ENCODE peak calls at places on chromosome 15, in five cellular contexts. One of them, this sample, is unnamed.

GRCh38 chr15:80743189-80743833 is 35.9 kb upstream of the CEMIP start:
- DNase-seq in small intestine: no peak
- DNase-seq in T-cell: no peak
- DNase-seq in glomerular endothelial cell: no peak
- DNase-seq in astrocyte of the spinal cord: peak
- DNase-seq in this sample: peak

GRCh38 chr15:82020588-82020987 is 25.2 kb downstream of the MEX3B start:
- DNase-seq in small intestine: no peak
- DNase-seq in astrocyte of the spinal cord: no peak
- DNase-seq in glomerular endothelial cell: no peak
- DNase-seq in T-cell: no peak
- DNase-seq in this sample: no peak

GRCh38 chr15:63478243-63478642 is 26.1 kb upstream of the USP3 start:
- DNase-seq in astrocyte of the spinal cord: no peak
- DNase-seq in T-cell: no peak
- DNase-seq in glomerular endothelial cell: no peak
- DNase-seq in small intestine: peak
- DNase-seq in this sample: no peak

GRCh38 chr15:31427411-31427810 is 100.8 kb downstream of the KLF13 start:
- DNase-seq in glomerular endothelial cell: no peak
- DNase-seq in astrocyte of the spinal cord: no peak
- DNase-seq in T-cell: no peak
- DNase-seq in small intestine: no peak
- DNase-seq in this sample: no peak

GRCh38 chr15:89430530-89431341 is 65.6 kb downstream of the RHCG start:
- DNase-seq in glomerular endothelial cell: no peak
- DNase-seq in small intestine: peak
- DNase-seq in T-cell: peak
- DNase-seq in astrocyte of the spinal cord: peak
- DNase-seq in this sample: peak

GRCh38 chr15:86115138-86115801 is 35.6 kb downstream of the AGBL1 start:
- DNase-seq in astrocyte of the spinal cord: no peak
- DNase-seq in glomerular endothelial cell: no peak
- DNase-seq in small intestine: no peak
- DNase-seq in T-cell: no peak
- DNase-seq in this sample: peak

GRCh38 chr15:96052154-96052553 is 278.3 kb upstream of the NR2F2 start:
- DNase-seq in astrocyte of the spinal cord: no peak
- DNase-seq in small intestine: no peak
- DNase-seq in glomerular endothelial cell: no peak
- DNase-seq in T-cell: no peak
- DNase-seq in this sample: peak

GRCh38 chr15:29128671-29129070 is 141.0 kb downstream of the NSMCE3 start:
- DNase-seq in astrocyte of the spinal cord: no peak
- DNase-seq in glomerular endothelial cell: no peak
- DNase-seq in small intestine: no peak
- DNase-seq in T-cell: no peak
- DNase-seq in this sample: no peak

GRCh38 chr15:53739651-53740050 is 19.8 kb downstream of the WDR72 start:
- DNase-seq in small intestine: no peak
- DNase-seq in glomerular endothelial cell: no peak
- DNase-seq in T-cell: no peak
- DNase-seq in astrocyte of the spinal cord: no peak
- DNase-seq in this sample: peak

GRCh38 chr15:97461212-97461611 is 499.3 kb upstream of the ARRDC4 start:
- DNase-seq in T-cell: no peak
- DNase-seq in small intestine: no peak
- DNase-seq in astrocyte of the spinal cord: no peak
- DNase-seq in glomerular endothelial cell: no peak
- DNase-seq in this sample: no peak

GRCh38 chr15:41465822-41466421 is 27.8 kb upstream of the ITPKA start:
- DNase-seq in T-cell: no peak
- DNase-seq in glomerular endothelial cell: peak
- DNase-seq in astrocyte of the spinal cord: peak
- DNase-seq in small intestine: peak
- DNase-seq in this sample: peak

This sample was measured in HT-29.